ENCODE peak calls at places on chromosome 7, in four cellular contexts. One of them, this sample, is unnamed.

GRCh38 chr7:34041716-34042115 is 136.4 kb downstream of the BMPER start:
- DNase-seq in A549: no peak
- DNase-seq in NB4: no peak
- DNase-seq in bronchial epithelial cell: no peak
- DNase-seq in this sample: no peak

GRCh38 chr7:83936056-83936703 is 258.4 kb downstream of the SEMA3A start:
- DNase-seq in A549: peak; percentile 81
- DNase-seq in NB4: peak; percentile 76
- DNase-seq in bronchial epithelial cell: peak; percentile 70
- DNase-seq in this sample: peak; percentile 59

GRCh38 chr7:116447436-116447835 is 52.1 kb upstream of the CAV2 start:
- DNase-seq in A549: no peak
- DNase-seq in NB4: no peak
- DNase-seq in bronchial epithelial cell: no peak
- DNase-seq in this sample: no peak

GRCh38 chr7:37385787-37386186 is 62.9 kb downstream of the ELMO1 start:
- DNase-seq in A549: no peak
- DNase-seq in NB4: peak; percentile 19
- DNase-seq in bronchial epithelial cell: no peak
- DNase-seq in this sample: no peak

GRCh38 chr7:107291434-107291833 is 122.6 kb downstream of the HBP1 start:
- DNase-seq in A549: no peak
- DNase-seq in NB4: peak; percentile 5
- DNase-seq in bronchial epithelial cell: peak; percentile 17
- DNase-seq in this sample: no peak

GRCh38 chr7:157432541-157432956 is 95.7 kb downstream of the DNAJB6 start:
- DNase-seq in A549: peak; percentile 83
- DNase-seq in NB4: peak; percentile 99
- DNase-seq in bronchial epithelial cell: peak; percentile 67
- DNase-seq in this sample: peak; percentile 64

GRCh38 chr7:142338633-142339501 is 81.0 kb upstream of the PRSS58 start:
- DNase-seq in A549: peak; percentile 27
- DNase-seq in NB4: peak; percentile 44
- DNase-seq in bronchial epithelial cell: peak; percentile 19
- DNase-seq in this sample: peak; percentile 88

GRCh38 chr7:33596694-33597093 is 308.6 kb upstream of the BMPER start:
- DNase-seq in A549: no peak
- DNase-seq in NB4: no peak
- DNase-seq in bronchial epithelial cell: no peak
- DNase-seq in this sample: no peak

GRCh38 chr7:104252409-104253134 is 44.8 kb upstream of the ORC5 start:
- DNase-seq in A549: peak; percentile 35
- DNase-seq in NB4: peak; percentile 25
- DNase-seq in bronchial epithelial cell: no peak
- DNase-seq in this sample: no peak
- TF ChIP-seq CTCF in A549: peak; percentile 9
- TF ChIP-seq CTCF in NB4: peak; percentile 25
- TF ChIP-seq CTCF in bronchial epithelial cell: peak; percentile 6
- TF ChIP-seq CTCF in this sample: no peak

GRCh38 chr7:25839084-25839769 is 312.8 kb upstream of the NFE2L3 start:
- DNase-seq in A549: peak; percentile 30
- DNase-seq in NB4: peak; percentile 37
- DNase-seq in bronchial epithelial cell: no peak
- DNase-seq in this sample: no peak
- TF ChIP-seq CTCF in A549: no peak
- TF ChIP-seq CTCF in NB4: peak; percentile 46
- TF ChIP-seq CTCF in bronchial epithelial cell: peak; percentile 40
- TF ChIP-seq CTCF in this sample: peak; percentile 57

DNA sequence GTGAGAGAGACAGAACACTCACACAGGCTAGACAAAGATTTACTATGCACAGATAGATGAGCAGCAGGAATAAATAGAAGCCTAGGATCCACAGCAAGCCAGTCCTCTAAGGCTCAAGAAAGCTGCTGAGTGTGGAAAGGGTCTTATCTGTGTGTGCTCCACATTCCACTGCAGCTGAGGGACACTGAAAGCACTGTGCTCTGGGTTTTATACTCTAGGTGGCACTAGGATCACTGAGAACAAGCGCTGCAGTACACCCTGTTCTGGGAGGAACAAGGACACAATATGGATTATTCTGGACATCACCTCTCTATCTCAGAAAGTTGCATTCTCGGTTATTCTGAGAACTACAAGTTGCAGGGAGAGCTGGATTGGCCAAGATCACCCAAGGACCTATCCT is 4.9 kb upstream of the KLHL7 start:
- DNase-seq in A549: no peak
- DNase-seq in NB4: peak; percentile 51
- DNase-seq in bronchial epithelial cell: no peak
- DNase-seq in this sample: no peak
- TF ChIP-seq CTCF in A549: no peak
- TF ChIP-seq CTCF in NB4: peak; percentile 24
- TF ChIP-seq CTCF in bronchial epithelial cell: no peak
- TF ChIP-seq CTCF in this sample: no peak

DNA sequence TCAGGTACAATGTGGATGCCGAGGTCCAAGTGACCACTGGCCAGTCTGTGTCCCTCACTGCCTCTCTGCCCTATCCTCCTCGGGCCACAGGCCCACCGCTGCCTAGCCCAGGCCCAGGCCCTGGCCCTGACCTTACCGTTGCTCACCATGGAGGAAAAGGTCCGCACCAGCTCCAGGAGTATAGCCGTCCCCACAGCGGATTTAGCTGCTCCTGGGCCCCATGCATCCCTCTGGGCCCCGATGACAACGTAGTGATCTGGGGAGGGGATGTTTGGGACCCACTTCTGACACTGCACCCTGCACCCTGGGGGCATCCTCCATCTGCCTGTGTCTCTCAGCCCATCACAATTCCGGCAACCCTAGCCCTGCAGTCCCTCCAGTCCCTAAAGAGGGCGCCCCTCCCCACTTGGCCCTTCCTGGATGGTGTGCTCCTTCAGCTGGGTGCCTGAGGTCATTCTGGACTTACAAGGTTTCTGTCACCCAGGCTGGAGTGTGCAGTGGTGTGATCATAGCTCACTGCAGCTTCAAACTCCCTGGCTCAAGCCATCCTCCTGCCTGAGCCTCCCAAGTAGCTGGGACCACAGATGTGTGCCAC is 12.1 kb downstream of the TFR2 start:
- DNase-seq in A549: peak; percentile 72
- DNase-seq in NB4: peak; percentile 83
- DNase-seq in bronchial epithelial cell: peak; percentile 18
- DNase-seq in this sample: peak; percentile 76
- TF ChIP-seq CTCF in A549: peak; percentile 27
- TF ChIP-seq CTCF in NB4: peak; percentile 86
- TF ChIP-seq CTCF in bronchial epithelial cell: peak; percentile 47
- TF ChIP-seq CTCF in this sample: peak; percentile 33

DNA sequence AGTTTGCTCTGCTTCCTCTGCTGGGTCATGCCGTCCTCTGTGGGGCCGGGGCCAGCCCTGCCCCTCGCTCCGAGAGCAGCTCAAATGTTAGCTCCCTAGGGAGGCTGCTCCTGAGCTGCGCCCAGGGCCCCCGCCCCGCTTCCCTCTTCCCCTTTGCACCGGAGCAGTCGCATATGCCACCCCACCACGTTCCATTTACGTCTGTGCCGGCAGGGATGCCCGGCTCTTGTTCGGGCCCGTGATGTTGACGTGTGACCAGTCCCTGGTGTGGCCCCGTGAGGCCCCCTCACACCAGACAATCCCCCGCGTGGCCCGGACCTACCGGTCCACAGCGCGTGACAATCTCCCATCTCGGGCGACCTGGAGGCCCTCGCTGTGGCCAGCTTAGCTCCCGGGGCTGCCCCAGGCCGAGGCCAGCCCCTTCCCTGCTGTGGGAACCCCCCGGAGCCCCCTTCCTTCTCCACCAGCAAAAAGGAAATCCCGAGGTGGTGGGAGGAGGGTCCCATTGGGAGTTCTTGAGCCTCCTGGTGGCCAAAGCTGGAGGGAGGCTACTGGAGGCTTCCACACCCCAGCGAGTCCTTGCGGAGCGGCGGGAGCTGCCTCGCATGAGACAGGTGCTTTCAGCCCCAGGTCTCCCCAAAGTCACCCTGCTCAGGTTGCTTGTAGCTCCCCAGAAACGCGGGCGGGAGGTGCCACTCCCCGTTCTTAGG is 15.2 kb downstream of the FAM20C start:
- DNase-seq in A549: no peak
- DNase-seq in NB4: no peak
- DNase-seq in bronchial epithelial cell: no peak
- DNase-seq in this sample: no peak
- TF ChIP-seq CTCF in A549: no peak
- TF ChIP-seq CTCF in NB4: no peak
- TF ChIP-seq CTCF in bronchial epithelial cell: no peak
- TF ChIP-seq CTCF in this sample: peak; percentile 45

DNA sequence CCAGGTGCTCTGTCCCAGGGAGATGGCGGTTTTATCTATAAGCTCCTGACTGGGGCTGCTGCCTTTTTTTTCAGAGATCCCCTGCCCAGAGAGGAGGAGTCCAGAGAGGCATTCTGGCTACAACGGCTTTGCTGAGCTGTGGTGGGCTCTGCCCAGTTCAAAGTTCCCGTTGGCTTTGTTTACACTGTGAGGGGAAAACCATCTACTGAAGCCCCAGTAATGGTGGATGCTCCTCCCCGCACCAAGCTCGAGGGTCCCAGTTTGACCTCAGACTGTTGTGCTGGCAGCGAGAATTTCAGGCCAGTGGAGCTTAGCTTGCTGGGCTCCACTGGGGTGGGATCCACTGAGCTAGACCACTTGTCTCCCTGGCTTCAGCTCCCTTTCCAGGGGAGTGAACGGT is 16.4 kb upstream of the SLC26A5 start:
- DNase-seq in A549: no peak
- DNase-seq in NB4: no peak
- DNase-seq in bronchial epithelial cell: no peak
- DNase-seq in this sample: no peak
- TF ChIP-seq CTCF in A549: no peak
- TF ChIP-seq CTCF in NB4: no peak
- TF ChIP-seq CTCF in bronchial epithelial cell: no peak
- TF ChIP-seq CTCF in this sample: no peak